ENCODE peak calls at places on chromosomes 3 and 15, in eight cellular contexts. Z is SJSA1; D is mammary epithelial cell; T is CD4-positive, alpha-beta T cell; Y is brain microvascular endothelial cell; V is gastrocnemius medialis; J is tibial artery; U is Panc1. G is an unnamed sample. For H3K27me3, the result is how much of the 10 kb centered on the place peaks cover.

GRCh38 chr3:7367968-7368367 is 507.1 kb downstream of the GRM7 start:
- DNase-seq in Z (no peak), D (no peak), T (no peak), Y (no peak), V (no peak), J (no peak), U (no peak), G (no peak)

GRCh38 chr3:132189601-132190000 is 127.6 kb upstream of the ACP3 start:
- DNase-seq in Z (no peak), D (no peak), T (no peak), Y (no peak), V (no peak), J (no peak), U (no peak), G (no peak)

GRCh38 chr3:40661285-40661684 is 136.5 kb downstream of the ZNF621 start:
- DNase-seq in Z (no peak), D (no peak), T (no peak), Y (no peak), V (no peak), J (no peak), U (no peak), G (no peak)

GRCh38 chr3:95302044-95302443 is 1239.2 kb downstream of the NSUN3 start:
- DNase-seq in Z (no peak), D (no peak), T (no peak), Y (peak), V (no peak), J (no peak), U (no peak), G (no peak)

GRCh38 chr3:172154768-172155649 is 115.6 kb downstream of the FNDC3B start:
- DNase-seq in Z (no peak), D (no peak), T (no peak), Y (no peak), V (no peak), J (no peak), U (no peak), G (no peak)

GRCh38 chr3:30597131-30597768 is 9.2 kb upstream of the TGFBR2 start:
- DNase-seq in Z (no peak), D (peak), T (no peak), Y (peak), V (no peak), J (no peak), U (no peak), G (no peak)

GRCh38 chr3:161101609-161102008 is 3.5 kb downstream of the B3GALNT1 start:
- DNase-seq in Z (no peak), D (no peak), T (no peak), Y (no peak), V (no peak), J (no peak), U (no peak), G (no peak)

GRCh38 chr15:93088981-93089854 is at the start of gene RGMA:
- DNase-seq in Z (no peak), D (no peak), T (peak), Y (no peak), V (no peak), J (no peak), U (no peak), G (peak)

GRCh38 chr15:78481917-78482316 is 25.5 kb upstream of the HYKK start:
- DNase-seq in Z (no peak), D (no peak), T (no peak), Y (no peak), V (no peak), J (no peak), U (no peak), G (no peak)

GRCh38 chr15:52733696-52734255 is 54.6 kb upstream of the ATOSA start:
- DNase-seq in Z (no peak), D (no peak), T (no peak), Y (no peak), V (no peak), J (no peak), U (no peak), G (no peak)

GRCh38 chr3:98557324-98558010 is 25.7 kb downstream of the GPR15 start:
- DNase-seq in Z (no peak), D (peak), T (peak), Y (no peak), V (no peak), J (no peak), U (no peak), G (no peak)

GRCh38 chr3:195895078-195895899 is 13.1 kb downstream of the TNK2 start:
- DNase-seq in Z (peak), D (peak), T (peak), Y (no peak), V (no peak), J (no peak), U (no peak), G (peak)

GRCh38 chr15:70179309-70179892 is 81.7 kb upstream of the TLE3 start:
- DNase-seq in Z (no peak), D (no peak), T (no peak), Y (no peak), V (no peak), J (no peak), U (no peak), G (no peak)

GRCh38 chr3:117439812-117440211 is 730.2 kb downstream of the TUSC7 start:
- DNase-seq in Z (no peak), D (no peak), T (no peak), Y (peak), V (no peak), J (no peak), U (no peak), G (no peak)

GRCh38 chr3:106457278-106458210 is 588.7 kb upstream of the CBLB start:
- DNase-seq in Z (no peak), D (peak), T (no peak), Y (peak), V (peak), J (peak), U (no peak), G (peak)

GRCh38 chr15:81466741-81467140 is 92.7 kb upstream of the TMC3 start:
- DNase-seq in Z (no peak), D (no peak), T (no peak), Y (no peak), V (no peak), J (no peak), U (no peak), G (no peak)

GRCh38 chr15:93019971-93020370 is 69.0 kb downstream of the RGMA start:
- DNase-seq in Z (no peak), D (no peak), T (no peak), Y (no peak), V (no peak), J (peak), U (no peak), G (no peak)

GRCh38 chr3:170534232-170534631 is 51.6 kb downstream of the SLC7A14 start:
- DNase-seq in Z (no peak), D (peak), T (no peak), Y (no peak), V (no peak), J (no peak), U (no peak), G (no peak)

GRCh38 chr3:181719298-181719859 is 7.7 kb downstream of the SOX2 start:
- DNase-seq in Z (no peak), D (no peak), T (no peak), Y (no peak), V (no peak), J (no peak), U (no peak), G (no peak)

GRCh38 chr15:52765779-52766178 is 24.4 kb downstream of the ONECUT1 start:
- DNase-seq in Z (no peak), D (no peak), T (no peak), Y (peak), V (no peak), J (no peak), U (no peak), G (no peak)

GRCh38 chr3:50371133-50371670 is 11.9 kb upstream of the TMEM115 start:
- DNase-seq in Z (no peak), D (peak), T (no peak), Y (no peak), V (no peak), J (no peak), U (no peak), G (no peak)

GRCh38 chr3:40035177-40035576 is 225.8 kb downstream of the MYRIP start:
- DNase-seq in Z (no peak), D (no peak), T (no peak), Y (no peak), V (no peak), J (no peak), U (no peak), G (no peak)

GRCh38 chr3:13571264-13571663 is 22.3 kb downstream of the FBLN2 start:
- DNase-seq in Z (no peak), D (no peak), T (no peak), Y (no peak), V (no peak), J (no peak), U (no peak), G (no peak)

GRCh38 chr3:185822221-185822956 is 2.5 kb downstream of the IGF2BP2 start:
- DNase-seq in Z (no peak), D (peak), T (no peak), Y (no peak), V (no peak), J (no peak), U (no peak), G (no peak)

GRCh38 chr3:185820973-185821758 is 3.7 kb downstream of the IGF2BP2 start:
- DNase-seq in Z (no peak), D (peak), T (no peak), Y (peak), V (no peak), J (no peak), U (peak), G (no peak)

GRCh38 chr3:185815391-185816282 is 9.2 kb downstream of the IGF2BP2 start:
- DNase-seq in Z (no peak), D (no peak), T (no peak), Y (no peak), V (no peak), J (no peak), U (no peak), G (no peak)

GRCh38 chr3:185822957-185823279 is 1.9 kb downstream of the IGF2BP2 start:
- DNase-seq in Z (no peak), D (no peak), T (no peak), Y (no peak), V (no peak), J (no peak), U (no peak), G (no peak)

GRCh38 chr3:185818267-185818875 is 6.5 kb downstream of the IGF2BP2 start:
- DNase-seq in Z (no peak), D (peak), T (no peak), Y (no peak), V (no peak), J (no peak), U (no peak), G (no peak)
- H3K27me3 ChIP-seq in Z (under half), D (under half), T (under half), Y (under half), V (under half), J (half or more), U (under half), G (under half)

GRCh38 chr15:66955871-66956585 is 109.4 kb upstream of the SMAD3 start:
- DNase-seq in Z (no peak), D (peak), T (no peak), Y (peak), V (no peak), J (peak), U (no peak), G (no peak)

GRCh38 chr15:66953523-66954229 is 111.7 kb upstream of the SMAD3 start:
- DNase-seq in Z (no peak), D (no peak), T (no peak), Y (no peak), V (no peak), J (no peak), U (no peak), G (no peak)

GRCh38 chr15:66956672-66957540 is 108.5 kb upstream of the SMAD3 start:
- DNase-seq in Z (no peak), D (peak), T (no peak), Y (no peak), V (no peak), J (peak), U (no peak), G (no peak)

GRCh38 chr15:66954601-66955000 is 110.8 kb upstream of the SMAD3 start:
- DNase-seq in Z (no peak), D (no peak), T (no peak), Y (no peak), V (no peak), J (no peak), U (no peak), G (no peak)

GRCh38 chr15:66955001-66955516 is 110.3 kb upstream of the SMAD3 start:
- DNase-seq in Z (no peak), D (no peak), T (no peak), Y (no peak), V (no peak), J (peak), U (no peak), G (no peak)
- H3K27me3 ChIP-seq in Z (under half), D (under half), T (under half), Y (under half), V (under half), J (under half), U (under half), G (under half)

GRCh38 chr3:16524196-16524595 is 10.7 kb upstream of the RFTN1 start:
- DNase-seq in Z (no peak), D (no peak), T (no peak), Y (no peak), V (no peak), J (no peak), U (no peak), G (no peak)

GRCh38 chr3:16521580-16521941 is 8.1 kb upstream of the RFTN1 start:
- DNase-seq in Z (no peak), D (no peak), T (no peak), Y (no peak), V (no peak), J (no peak), U (no peak), G (no peak)

GRCh38 chr3:16523778-16524177 is 10.3 kb upstream of the RFTN1 start:
- DNase-seq in Z (no peak), D (peak), T (no peak), Y (peak), V (no peak), J (no peak), U (no peak), G (no peak)

GRCh38 chr3:16520636-16521579 is 7.4 kb upstream of the RFTN1 start:
- DNase-seq in Z (no peak), D (no peak), T (no peak), Y (no peak), V (no peak), J (no peak), U (no peak), G (no peak)

DNA sequence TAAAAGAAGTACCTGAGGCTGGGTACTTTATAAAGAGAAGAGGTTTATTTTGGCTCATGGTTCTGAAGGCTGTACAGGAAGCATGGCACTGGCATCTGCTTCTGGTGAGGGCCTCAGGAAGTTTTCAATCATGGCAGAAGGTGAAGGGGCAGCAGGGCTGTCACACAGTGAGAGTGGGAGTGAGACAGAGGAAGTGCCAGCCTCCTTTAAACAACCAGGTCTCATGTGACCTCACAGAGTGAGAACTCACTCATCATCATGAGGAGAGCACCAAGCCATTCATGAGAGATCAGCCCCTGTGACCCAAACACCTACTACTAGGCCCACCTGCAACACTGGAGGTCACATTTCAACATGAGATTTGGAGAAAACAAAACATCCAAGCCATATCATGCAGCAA is 9.3 kb upstream of the RFTN1 start:
- DNase-seq in Z (no peak), D (no peak), T (no peak), Y (no peak), V (no peak), J (no peak), U (no peak), G (no peak)
- H3K27me3 ChIP-seq in Z (under half), D (under half), T (under half), Y (under half), V (under half), J (under half), U (under half), G (under half)

GRCh38 chr3:186099178-186099577 is 9.7 kb downstream of the ETV5 start:
- DNase-seq in Z (no peak), D (peak), T (no peak), Y (peak), V (no peak), J (no peak), U (no peak), G (no peak)
- H3K27me3 ChIP-seq in Z (under half), D (under half), T (half or more), Y (under half), V (under half), J (under half), U (under half), G (under half)

DNA sequence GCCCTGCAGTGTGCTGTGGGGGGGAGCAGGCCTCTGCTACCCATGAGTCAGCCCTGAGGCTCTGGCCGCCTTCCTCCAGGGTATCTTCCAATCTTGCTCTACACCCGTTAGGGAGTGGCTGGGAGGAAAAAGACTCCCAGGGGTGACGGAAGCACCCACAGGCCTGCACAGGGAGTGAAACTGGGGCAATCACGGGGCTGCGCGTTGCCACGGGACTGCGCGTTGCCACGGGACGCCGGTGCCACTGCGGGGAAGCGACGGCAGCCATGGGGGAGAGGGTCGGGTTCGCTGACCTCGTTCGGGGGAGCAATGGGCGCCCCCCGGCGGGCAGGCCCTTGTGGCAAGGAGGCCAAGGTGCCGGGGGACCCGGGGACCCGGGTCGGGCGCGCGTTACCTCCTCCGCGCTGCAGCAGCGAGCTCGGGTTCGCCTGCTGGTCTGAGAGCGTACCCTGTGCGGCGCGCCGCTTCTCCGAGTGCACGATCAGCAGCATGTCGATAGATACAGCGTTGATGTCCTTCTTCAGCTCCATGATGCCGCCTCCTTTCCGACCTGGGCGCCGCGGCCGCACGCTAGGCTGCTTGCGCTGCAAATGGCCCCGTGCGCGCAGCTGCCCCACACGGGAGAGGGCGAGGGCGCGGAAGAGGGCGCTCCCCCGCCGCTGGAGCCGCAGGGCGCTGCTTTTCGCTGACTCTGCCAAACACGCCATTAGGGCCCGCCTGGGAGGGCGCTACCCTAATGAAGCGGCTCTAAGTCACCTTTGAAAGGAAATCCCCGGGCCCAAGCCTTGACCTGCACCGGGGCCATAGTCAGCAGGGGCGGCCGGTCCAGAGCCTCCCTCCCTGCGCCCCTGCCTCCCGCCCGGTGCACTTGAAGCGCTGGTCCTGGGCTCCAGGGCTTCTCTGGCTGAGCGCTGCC is at the start of gene KY:
- DNase-seq in Z (no peak), D (peak), T (no peak), Y (no peak), V (peak), J (peak), U (no peak), G (peak)
- H3K27me3 ChIP-seq in Z (under half), D (under half), T (under half), Y (under half), V (under half), J (under half), U (under half), G (under half)

GRCh38 chr15:96341465-96342142 is 11.1 kb downstream of the NR2F2 start:
- DNase-seq in Z (no peak), D (no peak), T (no peak), Y (peak), V (no peak), J (peak), U (no peak), G (no peak)
- H3K27me3 ChIP-seq in Z (under half), D (under half), T (half or more), Y (under half), V (under half), J (under half), U (under half), G (under half)

GRCh38 chr15:66147440-66147839 is 106.1 kb downstream of the MEGF11 start:
- DNase-seq in Z (no peak), D (no peak), T (no peak), Y (no peak), V (no peak), J (no peak), U (no peak), G (no peak)
- H3K27me3 ChIP-seq in Z (half or more), D (under half), T (under half), Y (under half), V (under half), J (half or more), U (under half), G (under half)

G was measured in heart right ventricle.